ENCODE peak calls at places on chromosomes 12 and 14, in six cellular contexts. L is breast epithelium, Y is transverse colon, A is uterus, Z is tibial artery, P is Panc1. O is an unnamed sample. For H3K27me3, the result is how much of the 10 kb centered on the place peaks cover.

GRCh38 chr14:95770777-95771176 is 56.9 kb upstream of the TCL1A start:
- DNase-seq in L (no peak), Y (no peak), A (no peak), Z (no peak), P (no peak), O (no peak)

GRCh38 chr14:71358209-71358931 is 451.1 kb downstream of the PCNX1 start:
- DNase-seq in L (no peak), Y (no peak), A (no peak), Z (no peak), P (no peak), O (no peak)

GRCh38 chr12:3035171-3035570 is 42.0 kb upstream of the TSPAN9 start:
- DNase-seq in L (no peak), Y (no peak), A (no peak), Z (no peak), P (no peak), O (no peak)

GRCh38 chr12:68940731-68941130 is 7.8 kb upstream of the CPM start:
- DNase-seq in L (no peak), Y (no peak), A (no peak), Z (no peak), P (no peak), O (no peak)

GRCh38 chr14:104881369-104881979 is 16.4 kb downstream of the CEP170B start:
- DNase-seq in L (no peak), Y (no peak), A (no peak), Z (no peak), P (no peak), O (no peak)

GRCh38 chr12:109385339-109386078 is 37.8 kb downstream of the MYO1H start:
- DNase-seq in L (no peak), Y (no peak), A (peak), Z (peak), P (peak), O (no peak)

GRCh38 chr14:75279153-75279738 is 618 bp downstream of the FOS start:
- DNase-seq in L (peak), Y (peak), A (peak), Z (peak), P (no peak), O (no peak)

GRCh38 chr14:75523771-75524171 is 1.5 kb downstream of the BATF start:
- DNase-seq in L (no peak), Y (no peak), A (peak), Z (no peak), P (no peak), O (no peak)

GRCh38 chr12:52370906-52371608 is 3.8 kb upstream of the KRT85 start:
- DNase-seq in L (peak), Y (peak), A (peak), Z (peak), P (no peak), O (no peak)

GRCh38 chr12:31518680-31519227 is 72.2 kb downstream of the DENND5B start:
- DNase-seq in L (no peak), Y (peak), A (peak), Z (no peak), P (peak), O (no peak)

GRCh38 chr14:65637780-65638179 is 225.2 kb downstream of the FUT8 start:
- DNase-seq in L (no peak), Y (no peak), A (peak), Z (no peak), P (no peak), O (no peak)

GRCh38 chr14:77040995-77041744 is 12.7 kb upstream of the IRF2BPL start:
- DNase-seq in L (no peak), Y (peak), A (no peak), Z (peak), P (no peak), O (no peak)

GRCh38 chr12:34402228-34402898 is 380.1 kb downstream of the ALG10 start:
- DNase-seq in L (peak), Y (peak), A (peak), Z (peak), P (no peak), O (no peak)

GRCh38 chr12:19234171-19234704 is 104.7 kb downstream of the PLEKHA5 start:
- DNase-seq in L (no peak), Y (no peak), A (no peak), Z (no peak), P (no peak), O (no peak)

GRCh38 chr14:102431751-102432150 is 69.0 kb downstream of the TECPR2 start:
- DNase-seq in L (no peak), Y (no peak), A (no peak), Z (no peak), P (no peak), O (no peak)

GRCh38 chr12:130167537-130167936 is 5.3 kb downstream of the FZD10 start:
- DNase-seq in L (no peak), Y (no peak), A (no peak), Z (no peak), P (no peak), O (no peak)

GRCh38 chr12:130164931-130165330 is 2.7 kb downstream of the FZD10 start:
- DNase-seq in L (no peak), Y (no peak), A (no peak), Z (no peak), P (no peak), O (no peak)

GRCh38 chr12:130166306-130166705 is 4.0 kb downstream of the FZD10 start:
- DNase-seq in L (no peak), Y (no peak), A (no peak), Z (no peak), P (no peak), O (no peak)

GRCh38 chr12:130169924-130170323 is 7.7 kb downstream of the FZD10 start:
- DNase-seq in L (no peak), Y (no peak), A (no peak), Z (no peak), P (no peak), O (no peak)

DNA sequence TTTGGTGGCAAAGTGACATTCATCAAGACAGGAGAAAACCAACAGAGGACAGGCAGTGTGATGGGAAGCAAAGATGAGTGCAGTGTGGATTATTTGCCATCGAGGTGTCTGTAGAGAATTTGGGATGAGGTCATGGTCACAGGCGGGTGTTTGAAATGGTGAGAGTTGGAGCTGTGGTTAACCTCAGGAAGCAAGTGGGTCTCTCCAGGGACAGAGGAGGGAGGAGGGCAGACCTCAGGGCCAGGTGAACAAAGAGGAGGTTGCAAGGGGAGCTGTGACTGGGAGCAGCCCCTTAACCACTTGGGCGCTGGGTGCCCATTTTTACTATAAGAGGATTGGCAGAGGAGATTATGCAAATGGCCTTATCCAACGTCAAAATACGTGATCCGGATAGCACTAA is 7.0 kb downstream of the FZD10 start:
- DNase-seq in L (no peak), Y (no peak), A (no peak), Z (no peak), P (no peak), O (no peak)
- H3K27me3 ChIP-seq in L (under half), Y (under half), A (under half), Z (under half), P (under half), O (under half)

GRCh38 chr12:1840561-1840960 is 20.2 kb downstream of the LRTM2 start:
- DNase-seq in L (no peak), Y (no peak), A (no peak), Z (no peak), P (no peak), O (no peak)
- H3K27me3 ChIP-seq in L (under half), Y (under half), A (under half), Z (under half), P (under half), O (under half)

DNA sequence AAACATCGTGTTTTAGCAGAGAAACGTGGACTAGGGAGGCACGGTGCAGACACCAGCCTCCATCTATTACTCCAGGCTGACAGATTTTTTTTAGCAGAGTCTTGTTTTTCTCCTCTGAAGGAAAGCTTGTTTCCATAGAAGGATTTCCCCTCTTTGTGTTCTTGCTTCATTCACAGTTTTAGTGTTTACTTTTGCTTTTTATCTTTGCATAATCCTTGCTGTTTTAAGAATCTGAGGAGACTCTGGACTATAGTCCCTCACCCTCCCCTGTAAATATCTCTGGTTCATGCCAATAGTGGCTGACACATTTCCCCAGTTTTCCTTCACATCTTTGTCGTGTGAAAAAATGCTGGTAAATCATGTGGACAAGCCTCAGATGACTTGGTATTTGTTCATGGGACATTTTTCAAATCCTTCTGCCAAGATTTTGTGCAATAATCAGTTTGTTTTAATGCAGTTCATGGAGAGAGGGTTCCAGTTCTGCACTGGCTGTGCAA is 39.9 kb upstream of the TMCC3 start:
- DNase-seq in L (no peak), Y (no peak), A (no peak), Z (no peak), P (no peak), O (no peak)
- H3K27me3 ChIP-seq in L (under half), Y (under half), A (under half), Z (under half), P (under half), O (under half)

GRCh38 chr14:97179573-97179972 is 382.4 kb downstream of the VRK1 start:
- DNase-seq in L (no peak), Y (no peak), A (no peak), Z (no peak), P (no peak), O (no peak)
- H3K27me3 ChIP-seq in L (under half), Y (under half), A (under half), Z (under half), P (under half), O (under half)

GRCh38 chr12:108131035-108131434 is 1.9 kb downstream of the WSCD2 start:
- DNase-seq in L (no peak), Y (no peak), A (no peak), Z (no peak), P (no peak), O (no peak)
- H3K27me3 ChIP-seq in L (under half), Y (under half), A (under half), Z (under half), P (under half), O (under half)

DNA sequence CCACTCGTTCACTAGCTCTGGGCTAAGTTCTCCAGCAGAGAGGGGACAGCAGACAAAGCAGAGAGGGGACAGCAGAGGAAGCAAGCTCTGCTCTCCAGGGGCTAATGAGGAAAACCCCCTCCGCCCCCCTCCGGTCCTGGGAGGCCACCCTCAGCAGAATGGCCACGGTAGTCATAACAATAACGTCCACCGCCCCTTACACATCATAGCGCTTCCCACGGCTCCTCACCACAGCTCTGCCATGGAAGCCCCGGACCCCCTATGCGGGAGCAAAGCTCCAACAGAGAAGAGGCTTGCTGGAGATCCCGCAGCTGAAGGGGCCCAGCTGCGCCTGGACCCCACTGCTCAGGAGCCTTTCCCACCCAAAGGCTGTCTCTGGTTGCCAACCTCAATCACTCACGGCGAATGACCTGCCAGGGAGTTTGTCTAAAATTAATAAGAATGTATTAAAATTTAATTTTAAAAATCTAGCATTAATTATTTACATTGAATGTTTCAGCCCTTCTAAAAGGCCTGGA is 17.4 kb downstream of the BEGAIN start:
- DNase-seq in L (no peak), Y (no peak), A (no peak), Z (no peak), P (no peak), O (no peak)
- H3K27me3 ChIP-seq in L (under half), Y (half or more), A (under half), Z (half or more), P (under half), O (under half)

GRCh38 chr14:99231181-99231849 is 40.7 kb downstream of the BCL11B start:
- DNase-seq in L (no peak), Y (no peak), A (no peak), Z (no peak), P (no peak), O (no peak)

GRCh38 chr14:99232406-99233214 is 39.4 kb downstream of the BCL11B start:
- DNase-seq in L (no peak), Y (no peak), A (no peak), Z (no peak), P (no peak), O (no peak)

GRCh38 chr14:99231850-99232401 is 40.1 kb downstream of the BCL11B start:
- DNase-seq in L (peak), Y (no peak), A (no peak), Z (no peak), P (no peak), O (no peak)

GRCh38 chr14:99230271-99231141 is 41.5 kb downstream of the BCL11B start:
- DNase-seq in L (peak), Y (peak), A (no peak), Z (no peak), P (no peak), O (no peak)

GRCh38 chr14:99229654-99230215 is 42.3 kb downstream of the BCL11B start:
- DNase-seq in L (no peak), Y (no peak), A (no peak), Z (no peak), P (no peak), O (no peak)
- H3K27me3 ChIP-seq in L (under half), Y (under half), A (under half), Z (under half), P (under half), O (under half)

DNA sequence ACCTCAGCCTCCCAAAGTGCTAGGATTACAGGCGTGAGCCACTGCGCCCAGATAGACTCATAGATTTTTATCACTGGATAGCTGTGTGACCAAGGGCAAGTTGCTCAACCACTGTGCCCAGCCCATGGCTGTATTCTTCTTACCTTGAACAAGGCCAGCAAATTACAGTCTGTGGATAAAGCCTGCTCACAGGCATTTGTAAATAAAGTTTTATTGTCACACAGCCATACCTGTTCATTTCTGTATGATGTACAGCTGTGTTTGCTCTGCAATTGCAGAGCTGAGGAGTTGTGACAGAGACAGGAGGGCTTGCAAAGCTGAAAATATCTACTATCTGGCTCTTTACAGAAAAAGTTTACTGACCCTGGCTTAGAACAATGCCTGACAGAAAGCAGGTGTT is 35.2 kb upstream of the LHX5 start:
- DNase-seq in L (no peak), Y (no peak), A (no peak), Z (no peak), P (no peak), O (no peak)
- H3K27me3 ChIP-seq in L (half or more), Y (under half), A (under half), Z (half or more), P (under half), O (under half)

GRCh38 chr12:48177985-48178384 is 5.5 kb upstream of the CCDC184 start:
- DNase-seq in L (no peak), Y (no peak), A (no peak), Z (no peak), P (no peak), O (no peak)
- H3K27me3 ChIP-seq in L (under half), Y (half or more), A (under half), Z (under half), P (under half), O (under half)

GRCh38 chr12:203074-203461 is 10.9 kb downstream of the SLC6A12 start:
- DNase-seq in L (no peak), Y (no peak), A (no peak), Z (no peak), P (no peak), O (no peak)
- H3K27me3 ChIP-seq in L (under half), Y (half or more), A (under half), Z (half or more), P (under half), O (under half)